ENCODE peak calls at places on chromosomes 1 and 21, in six cellular contexts. K, X, A, B, U and Q are unnamed samples.

GRCh38 chr1:216910081-216910840 is 187.0 kb upstream of the ESRRG start:
- DNase-seq in K (no peak), X (no peak), A (no peak), B (no peak), U (no peak), Q (no peak)

GRCh38 chr1:41474490-41475271 is 9.8 kb downstream of the EDN2 start:
- DNase-seq in K (no peak), X (no peak), A (no peak), B (no peak), U (no peak), Q (no peak)

GRCh38 chr1:183230403-183230802 is 44.3 kb downstream of the LAMC2 start:
- DNase-seq in K (no peak), X (no peak), A (no peak), B (no peak), U (peak; percentile 75), Q (no peak)

GRCh38 chr1:178652506-178652905 is 72.5 kb upstream of the RALGPS2 start:
- DNase-seq in K (no peak), X (no peak), A (no peak), B (no peak), U (no peak), Q (no peak)

GRCh38 chr1:30882678-30883388 is 25.7 kb downstream of the SDC3 start:
- DNase-seq in K (no peak), X (no peak), A (no peak), B (no peak), U (no peak), Q (no peak)

GRCh38 chr1:202411421-202411820 is 62.9 kb downstream of the PPP1R12B start:
- DNase-seq in K (no peak), X (no peak), A (no peak), B (no peak), U (no peak), Q (no peak)

GRCh38 chr1:115078708-115079107 is 10.6 kb downstream of the TSPAN2 start:
- DNase-seq in K (no peak), X (no peak), A (no peak), B (no peak), U (no peak), Q (no peak)

GRCh38 chr1:208238710-208239517 is 5.3 kb downstream of the PLXNA2 start:
- DNase-seq in K (peak; percentile 51), X (peak; percentile 71), A (no peak), B (no peak), U (peak; percentile 76), Q (peak; percentile 42)

GRCh38 chr21:37712204-37712934 is 203.9 kb downstream of the KCNJ6 start:
- DNase-seq in K (peak; percentile 75), X (peak; percentile 70), A (peak; percentile 77), B (peak; percentile 41), U (peak; percentile 67), Q (peak; percentile 27)

GRCh38 chr1:62040450-62040849 is 154.2 kb upstream of the L1TD1 start:
- DNase-seq in K (no peak), X (no peak), A (no peak), B (no peak), U (no peak), Q (no peak)

GRCh38 chr1:143694085-143694484 is 277.7 kb downstream of the FAM72C start:
- DNase-seq in K (no peak), X (no peak), A (no peak), B (no peak), U (no peak), Q (no peak)

GRCh38 chr1:99007366-99007765 is 2.7 kb upstream of the PLPPR5 start:
- DNase-seq in K (no peak), X (no peak), A (no peak), B (no peak), U (no peak), Q (no peak)

GRCh38 chr1:48031676-48032075 is 34.5 kb upstream of the TRABD2B start:
- DNase-seq in K (no peak), X (no peak), A (no peak), B (no peak), U (no peak), Q (no peak)

GRCh38 chr1:19035356-19036048 is 79.0 kb upstream of the IFFO2 start:
- DNase-seq in K (peak; percentile 5), X (no peak), A (no peak), B (no peak), U (no peak), Q (no peak)

GRCh38 chr1:38789498-38790169 is 69.9 kb downstream of the RRAGC start:
- DNase-seq in K (no peak), X (peak; percentile 71), A (peak; percentile 33), B (peak; percentile 5), U (no peak), Q (no peak)

GRCh38 chr1:119451158-119451557 is 36.2 kb downstream of the HSD3B2 start:
- DNase-seq in K (no peak), X (no peak), A (no peak), B (no peak), U (no peak), Q (no peak)

GRCh38 chr21:31235671-31236450 is 108.2 kb downstream of the TIAM1 start:
- DNase-seq in K (no peak), X (no peak), A (no peak), B (no peak), U (no peak), Q (no peak)

GRCh38 chr1:226549094-226549936 is 751 bp downstream of the STUM start:
- DNase-seq in K (peak; percentile 30), X (no peak), A (peak; percentile 67), B (no peak), U (no peak), Q (no peak)

GRCh38 chr1:67347688-67348472 is 40.2 kb downstream of the IL12RB2 start:
- DNase-seq in K (peak; percentile 49), X (peak; percentile 66), A (peak; percentile 56), B (peak; percentile 24), U (peak; percentile 57), Q (peak; percentile 35)

GRCh38 chr1:227785094-227785811 is 30.2 kb upstream of the PRSS38 start:
- DNase-seq in K (no peak), X (no peak), A (no peak), B (no peak), U (no peak), Q (no peak)

GRCh38 chr1:117512728-117513321 is 93.0 kb upstream of the TENT5C start:
- DNase-seq in K (no peak), X (peak; percentile 32), A (no peak), B (no peak), U (peak; percentile 41), Q (no peak)

GRCh38 chr1:33055210-33055991 is 18.7 kb upstream of the AK2 start:
- DNase-seq in K (peak; percentile 61), X (peak; percentile 82), A (peak; percentile 60), B (peak; percentile 88), U (peak; percentile 86), Q (peak; percentile 92)

GRCh38 chr1:89023026-89023425 is 360 bp upstream of the GBP3 start:
- DNase-seq in K (no peak), X (no peak), A (no peak), B (no peak), U (no peak), Q (no peak)

GRCh38 chr1:64933296-64934070 is 32.9 kb downstream of the JAK1 start:
- DNase-seq in K (no peak), X (no peak), A (no peak), B (no peak), U (peak; percentile 31), Q (peak; percentile 60)
- TF ChIP-seq JUN in K (no peak), X (no peak), A (no peak), B (no peak), U (peak; percentile 32), Q (no peak)

GRCh38 chr1:81812712-81813111 is 12.0 kb downstream of the ADGRL2 start:
- DNase-seq in K (no peak), X (no peak), A (no peak), B (no peak), U (peak; percentile 37), Q (no peak)
- TF ChIP-seq JUN in K (no peak), X (no peak), A (no peak), B (no peak), U (no peak), Q (no peak)

DNA sequence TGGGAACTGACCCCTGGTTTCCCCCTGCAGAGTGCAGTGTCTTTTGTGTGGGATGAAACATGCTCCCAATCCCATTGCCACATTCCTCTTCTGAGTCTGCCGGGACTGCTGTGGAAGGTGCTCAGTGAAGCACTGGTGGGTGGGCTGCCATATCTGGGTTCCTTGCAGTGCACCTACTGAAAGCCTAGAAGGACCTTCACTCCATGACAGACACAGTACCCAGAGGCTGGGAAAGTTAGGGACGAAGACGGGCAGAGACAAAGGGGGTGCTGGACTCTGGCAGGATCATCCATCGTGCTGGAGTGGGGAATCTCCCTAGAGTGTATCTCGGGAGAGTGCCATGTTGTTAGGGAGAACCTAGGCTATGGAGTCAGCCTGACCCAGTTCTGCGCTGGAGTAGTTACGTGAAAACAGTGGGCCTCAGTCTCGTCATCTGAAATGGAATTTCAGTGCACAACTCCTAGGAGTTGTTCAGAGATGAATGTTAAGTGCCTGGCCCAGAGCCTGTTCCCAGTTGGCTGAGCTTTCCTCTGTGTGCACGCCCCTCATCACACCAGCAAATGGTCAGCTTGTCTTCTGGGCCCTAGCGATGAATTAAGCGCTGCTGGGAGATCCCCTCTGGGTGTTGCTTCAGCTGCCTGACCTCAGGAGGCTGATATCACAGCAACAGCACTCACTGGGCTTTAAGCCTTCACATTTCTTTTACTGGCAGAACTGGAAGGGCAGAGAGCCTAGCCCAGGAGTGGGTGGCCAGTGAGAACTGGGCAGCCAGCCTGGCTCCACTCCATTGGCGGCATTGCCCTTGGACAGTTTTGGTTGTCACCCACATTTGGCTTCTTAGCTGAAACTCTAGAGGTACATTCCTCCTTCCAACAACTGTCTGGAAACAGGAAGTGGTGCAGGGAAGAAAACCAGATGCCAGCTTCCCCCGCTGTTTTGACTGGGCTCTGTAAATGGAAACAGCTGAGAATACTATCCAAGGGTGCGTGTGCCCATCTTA is 479.8 kb upstream of the VAMP3 start:
- DNase-seq in K (no peak), X (no peak), A (peak; percentile 37), B (no peak), U (no peak), Q (no peak)
- TF ChIP-seq JUN in K (no peak), X (no peak), A (no peak), B (no peak), U (no peak), Q (no peak)

GRCh38 chr21:42522771-42523170 is 9.1 kb downstream of the SLC37A1 start:
- DNase-seq in K (no peak), X (no peak), A (no peak), B (no peak), U (no peak), Q (no peak)

GRCh38 chr21:42521805-42522204 is 8.2 kb downstream of the SLC37A1 start:
- DNase-seq in K (no peak), X (no peak), A (no peak), B (no peak), U (no peak), Q (no peak)

GRCh38 chr21:42521384-42521783 is 7.7 kb downstream of the SLC37A1 start:
- DNase-seq in K (no peak), X (no peak), A (no peak), B (no peak), U (no peak), Q (no peak)

GRCh38 chr21:42522271-42522670 is 8.6 kb downstream of the SLC37A1 start:
- DNase-seq in K (no peak), X (no peak), A (no peak), B (no peak), U (no peak), Q (no peak)

DNA sequence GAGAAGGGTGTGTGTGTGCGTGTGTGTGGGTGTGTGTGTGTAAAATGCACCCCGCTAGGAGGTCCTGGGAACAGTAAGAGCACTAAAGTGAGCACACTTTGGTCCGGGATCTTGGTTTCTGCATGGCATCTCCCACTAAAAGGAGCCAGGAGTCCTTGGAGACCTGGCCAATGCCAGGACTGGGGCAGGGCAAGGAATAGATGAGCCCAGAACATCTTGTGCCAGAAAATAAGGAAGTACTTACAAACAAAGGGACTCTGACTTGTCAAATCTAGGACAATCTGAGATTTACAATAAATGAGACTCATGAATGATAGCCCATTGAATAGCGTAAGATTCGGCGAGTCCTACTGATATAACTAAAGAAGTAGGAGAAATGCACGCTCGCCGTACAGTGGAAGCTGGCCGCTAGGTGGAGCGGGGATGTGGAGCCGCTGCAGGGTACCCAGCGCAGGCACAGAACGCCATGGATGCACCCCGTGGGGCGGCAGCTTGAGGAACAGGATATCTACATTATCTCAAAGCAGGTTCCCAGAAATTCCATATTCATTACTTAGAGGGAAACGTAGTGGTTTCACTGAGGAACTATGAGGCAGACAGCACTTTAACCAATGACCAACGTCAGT is 7.1 kb downstream of the SLC37A1 start:
- DNase-seq in K (peak; percentile 71), X (peak; percentile 67), A (peak; percentile 65), B (no peak), U (no peak), Q (no peak)
- TF ChIP-seq JUN in K (no peak), X (no peak), A (no peak), B (no peak), U (no peak), Q (no peak)